ENCODE peak calls at places on chromosomes 3 and 15, in seven cellular contexts. Z is IMR-90, J is astrocyte of the spinal cord, Y is right atrium auricular region, T is GM23338, B is heart left ventricle, M is astrocyte of the cerebellum. R is an unnamed sample.

GRCh38 chr15:75091814-75092213 is 68.4 kb downstream of the PPCDC start:
- DNase-seq in Z (no peak), J (peak; percentile 24), Y (no peak), T (no peak), B (no peak), M (peak; percentile 31), R (no peak)

GRCh38 chr15:45474799-45475198 is 47.8 kb downstream of the SLC30A4 start:
- DNase-seq in Z (no peak), J (no peak), Y (no peak), T (no peak), B (no peak), M (no peak), R (no peak)

GRCh38 chr3:95389725-95390313 is 1327.0 kb downstream of the NSUN3 start:
- DNase-seq in Z (no peak), J (no peak), Y (no peak), T (no peak), B (no peak), M (no peak), R (no peak)

GRCh38 chr15:31372635-31373091 is 46.0 kb downstream of the KLF13 start:
- DNase-seq in Z (peak; percentile 74), J (peak; percentile 62), Y (peak; percentile 89), T (peak; percentile 91), B (peak; percentile 83), M (no peak), R (no peak)

GRCh38 chr15:82021992-82022391 is 23.8 kb downstream of the MEX3B start:
- DNase-seq in Z (peak; percentile 60), J (peak; percentile 28), Y (no peak), T (no peak), B (no peak), M (no peak), R (no peak)

GRCh38 chr3:112416391-112417212 is 82.7 kb downstream of the BTLA start:
- DNase-seq in Z (no peak), J (no peak), Y (no peak), T (no peak), B (no peak), M (no peak), R (no peak)

GRCh38 chr15:56608993-56609392 is 124.3 kb downstream of the ZNF280D start:
- DNase-seq in Z (no peak), J (no peak), Y (no peak), T (no peak), B (no peak), M (no peak), R (no peak)

GRCh38 chr3:61960976-61961375 is 399.6 kb downstream of the PTPRG start:
- DNase-seq in Z (no peak), J (no peak), Y (no peak), T (no peak), B (no peak), M (no peak), R (no peak)

GRCh38 chr15:23472678-23473077 is 25.6 kb upstream of the GOLGA6L2 start:
- DNase-seq in Z (no peak), J (peak; percentile 7), Y (no peak), T (no peak), B (no peak), M (no peak), R (no peak)

GRCh38 chr3:10334461-10334860 is 13.5 kb upstream of the SEC13 start:
- DNase-seq in Z (peak; percentile 76), J (peak; percentile 20), Y (no peak), T (peak; percentile 60), B (no peak), M (no peak), R (no peak)

GRCh38 chr3:122268257-122269024 is 56.6 kb upstream of the CSTA start:
- DNase-seq in Z (no peak), J (no peak), Y (no peak), T (no peak), B (no peak), M (no peak), R (no peak)

GRCh38 chr3:141828487-141829284 is 47.8 kb upstream of the ATP1B3 start:
- DNase-seq in Z (peak; percentile 3), J (no peak), Y (peak; percentile 63), T (no peak), B (peak; percentile 45), M (no peak), R (no peak)

GRCh38 chr3:183857863-183858262 is 26.8 kb downstream of the PARL start:
- DNase-seq in Z (no peak), J (no peak), Y (no peak), T (no peak), B (no peak), M (no peak), R (no peak)

GRCh38 chr3:17070560-17070959 is 185.8 kb downstream of the PLCL2 start:
- DNase-seq in Z (peak; percentile 39), J (peak; percentile 66), Y (no peak), T (peak; percentile 57), B (peak; percentile 69), M (peak; percentile 23), R (no peak)

GRCh38 chr15:61853195-61853594 is 207.1 kb downstream of the VPS13C start:
- DNase-seq in Z (no peak), J (no peak), Y (no peak), T (no peak), B (no peak), M (no peak), R (no peak)

GRCh38 chr15:61857169-61857829 is 202.9 kb downstream of the VPS13C start:
- DNase-seq in Z (no peak), J (no peak), Y (no peak), T (no peak), B (no peak), M (no peak), R (no peak)

GRCh38 chr15:61861962-61862361 is 198.3 kb downstream of the VPS13C start:
- DNase-seq in Z (no peak), J (no peak), Y (no peak), T (no peak), B (no peak), M (no peak), R (no peak)

GRCh38 chr15:61856295-61856694 is 204.0 kb downstream of the VPS13C start:
- DNase-seq in Z (no peak), J (no peak), Y (no peak), T (no peak), B (no peak), M (no peak), R (no peak)
- TF ChIP-seq CTCF in Z (no peak), J (no peak), Y (no peak), T (no peak), B (no peak), M (no peak), R (no peak)

GRCh38 chr3:178966299-178967183 is 105.1 kb downstream of the ZMAT3 start:
- DNase-seq in Z (peak; percentile 37), J (peak; percentile 68), Y (no peak), T (peak; percentile 37), B (no peak), M (peak; percentile 28), R (no peak)
- TF ChIP-seq CTCF in Z (peak; percentile 75), J (peak; percentile 58), Y (peak; percentile 69), T (peak; percentile 65), B (peak; percentile 60), M (peak; percentile 29), R (peak; percentile 44)

GRCh38 chr15:68731318-68731897 is 89.3 kb downstream of the ANP32A start:
- DNase-seq in Z (no peak), J (no peak), Y (no peak), T (no peak), B (no peak), M (no peak), R (no peak)

GRCh38 chr15:68732451-68732850 is 88.2 kb downstream of the ANP32A start:
- DNase-seq in Z (no peak), J (no peak), Y (no peak), T (no peak), B (no peak), M (no peak), R (no peak)

GRCh38 chr15:68729789-68730201 is 90.9 kb downstream of the ANP32A start:
- DNase-seq in Z (peak; percentile 33), J (peak; percentile 22), Y (no peak), T (no peak), B (peak; percentile 48), M (peak; percentile 19), R (no peak)

GRCh38 chr15:68733666-68734065 is 87.0 kb downstream of the ANP32A start:
- DNase-seq in Z (no peak), J (no peak), Y (no peak), T (no peak), B (no peak), M (no peak), R (no peak)

DNA sequence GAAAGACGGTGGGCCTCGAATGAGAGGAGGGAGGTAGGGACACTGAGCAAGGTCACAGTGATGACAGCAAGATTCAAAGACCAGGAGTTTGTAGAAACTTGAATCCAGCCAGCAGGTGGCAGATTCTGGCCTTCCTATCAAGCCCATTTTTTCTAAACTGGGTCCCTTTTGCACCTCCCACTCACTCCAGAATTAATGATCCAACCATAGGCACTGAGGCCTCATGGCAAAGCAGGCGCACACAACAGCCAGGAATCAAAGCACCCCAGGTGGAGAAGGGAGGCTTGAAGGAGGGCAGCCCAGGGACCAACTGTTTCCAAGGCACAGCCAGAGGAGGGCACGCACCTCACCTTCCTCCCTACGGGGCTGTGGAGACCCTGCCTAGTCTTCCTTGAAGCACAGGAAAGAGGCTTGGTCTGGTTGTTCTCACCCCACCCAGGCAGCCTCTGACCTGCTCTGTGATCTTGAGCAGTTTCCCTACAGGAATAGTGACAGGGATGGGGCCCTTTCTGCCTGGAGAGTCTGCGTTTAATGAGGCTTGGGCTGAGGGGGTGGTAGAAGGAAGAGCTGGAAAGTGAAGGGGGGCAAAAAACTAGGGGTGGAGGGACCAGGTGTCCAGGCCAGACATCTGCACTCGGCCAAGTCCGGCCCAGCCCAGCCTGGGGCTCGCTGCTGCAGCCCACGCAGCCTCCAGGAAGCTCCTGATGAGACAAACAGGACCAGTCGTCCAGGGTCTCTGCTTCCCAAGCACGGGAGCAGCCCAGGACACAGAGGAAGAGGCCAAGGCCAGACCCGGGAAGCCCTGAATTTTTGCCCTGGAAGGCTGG is 90.0 kb downstream of the ANP32A start:
- DNase-seq in Z (peak; percentile 51), J (peak; percentile 31), Y (no peak), T (peak; percentile 78), B (peak; percentile 59), M (peak; percentile 13), R (no peak)
- TF ChIP-seq CTCF in Z (peak; percentile 52), J (peak; percentile 48), Y (peak; percentile 68), T (peak; percentile 53), B (peak; percentile 72), M (peak; percentile 50), R (peak; percentile 51)

DNA sequence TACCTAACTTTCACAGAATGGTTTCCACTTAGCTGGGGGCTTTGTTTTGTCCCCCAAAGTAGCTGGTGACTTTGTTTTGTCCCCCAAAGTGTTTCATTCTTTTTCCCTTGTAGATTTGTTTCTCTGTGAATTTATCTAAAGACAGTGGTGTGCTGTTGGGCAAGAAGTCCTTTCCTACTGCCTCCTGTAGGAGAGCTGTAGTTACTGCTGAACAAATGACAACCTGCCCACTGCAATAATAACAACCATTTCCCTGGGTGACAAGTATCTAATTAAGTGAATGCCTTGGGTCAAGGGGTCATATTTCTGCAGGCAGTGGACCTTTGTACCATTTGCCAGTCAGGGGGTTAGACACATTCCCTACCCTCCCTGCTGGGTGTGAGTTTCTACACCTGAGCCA is 125.4 kb upstream of the BFSP2 start:
- DNase-seq in Z (no peak), J (no peak), Y (no peak), T (peak; percentile 38), B (no peak), M (no peak), R (no peak)
- TF ChIP-seq CTCF in Z (no peak), J (no peak), Y (no peak), T (peak; percentile 52), B (no peak), M (no peak), R (no peak)

DNA sequence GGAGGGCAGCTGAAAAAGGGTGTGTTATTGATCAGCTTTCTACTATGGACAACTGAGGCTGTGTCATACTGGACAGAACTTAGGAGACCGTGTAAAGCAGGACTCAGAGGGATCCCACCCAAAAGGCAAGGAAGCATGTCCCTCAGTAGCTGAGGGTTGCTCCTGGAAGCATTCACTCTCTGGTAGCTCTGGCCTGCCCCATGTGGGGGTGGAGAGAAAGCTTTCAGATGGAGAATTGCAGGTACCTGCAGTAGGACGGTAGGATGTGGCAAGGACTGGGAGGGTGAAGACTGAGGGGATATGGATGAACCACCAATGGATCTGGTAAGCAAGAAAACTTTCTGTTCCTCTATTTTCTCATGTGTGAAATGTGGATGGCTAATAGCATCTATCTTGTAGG is 157.5 kb upstream of the PROK2 start:
- DNase-seq in Z (no peak), J (no peak), Y (no peak), T (peak; percentile 42), B (no peak), M (no peak), R (no peak)
- TF ChIP-seq CTCF in Z (no peak), J (no peak), Y (no peak), T (peak; percentile 20), B (no peak), M (no peak), R (no peak)